ENCODE peak calls at places on chromosomes 1 and 21, in nine cellular contexts. B, G, M, Q, L, T, A, U and N are unnamed samples.

GRCh38 chr1:98741164-98741563 is 79.6 kb downstream of the SNX7 start:
- DNase-seq in B (no peak), G (no peak), M (no peak), Q (no peak), L (no peak), T (no peak), A (no peak), U (no peak), N (no peak)

GRCh38 chr21:46125846-46126301 is 28.0 kb downstream of the COL6A2 start:
- DNase-seq in B (no peak), G (no peak), M (no peak), Q (no peak), L (no peak), T (peak), A (peak), U (no peak), N (no peak)

GRCh38 chr1:177571485-177572076 is 398.3 kb downstream of the SEC16B start:
- DNase-seq in B (no peak), G (no peak), M (no peak), Q (no peak), L (no peak), T (no peak), A (no peak), U (no peak), N (no peak)

GRCh38 chr1:29237906-29238600 is 1.7 kb downstream of the PTPRU start:
- DNase-seq in B (peak), G (peak), M (peak), Q (no peak), L (peak), T (no peak), A (no peak), U (peak), N (no peak)

GRCh38 chr1:36326499-36326898 is 3.1 kb upstream of the EVA1B start:
- DNase-seq in B (no peak), G (no peak), M (peak), Q (no peak), L (no peak), T (no peak), A (no peak), U (no peak), N (no peak)

GRCh38 chr1:213883618-213884017 is 104.2 kb upstream of the PROX1 start:
- DNase-seq in B (no peak), G (no peak), M (no peak), Q (no peak), L (no peak), T (no peak), A (no peak), U (no peak), N (no peak)

GRCh38 chr1:46137901-46138300 is 5.5 kb upstream of the PIK3R3 start:
- DNase-seq in B (peak), G (no peak), M (no peak), Q (no peak), L (peak), T (no peak), A (no peak), U (peak), N (no peak)

GRCh38 chr1:156104065-156104810 is 10.3 kb upstream of the LMNA start:
- DNase-seq in B (peak), G (no peak), M (peak), Q (no peak), L (peak), T (no peak), A (peak), U (peak), N (peak)

GRCh38 chr1:159218846-159219636 is 14.4 kb downstream of the ACKR1 start:
- DNase-seq in B (no peak), G (no peak), M (no peak), Q (no peak), L (no peak), T (no peak), A (no peak), U (no peak), N (no peak)

GRCh38 chr1:88302843-88303486 is 381.1 kb upstream of the PKN2 start:
- DNase-seq in B (peak), G (peak), M (peak), Q (no peak), L (peak), T (no peak), A (no peak), U (peak), N (peak)

GRCh38 chr1:187313115-187313514 is 484.4 kb downstream of the PLA2G4A start:
- DNase-seq in B (no peak), G (no peak), M (no peak), Q (no peak), L (no peak), T (no peak), A (no peak), U (no peak), N (no peak)

GRCh38 chr1:192575499-192576189 is at the start of gene RGS1:
- DNase-seq in B (no peak), G (no peak), M (no peak), Q (peak), L (no peak), T (no peak), A (no peak), U (no peak), N (no peak)

GRCh38 chr1:246462986-246463385 is 44.1 kb downstream of the SMYD3 start:
- DNase-seq in B (no peak), G (no peak), M (no peak), Q (no peak), L (no peak), T (no peak), A (no peak), U (no peak), N (no peak)

GRCh38 chr21:34885125-34885524 is 164.0 kb downstream of the RUNX1 start:
- DNase-seq in B (peak), G (no peak), M (no peak), Q (no peak), L (no peak), T (no peak), A (no peak), U (no peak), N (no peak)

GRCh38 chr1:232868793-232869491 is 63.7 kb downstream of the MAP10 start:
- DNase-seq in B (peak), G (no peak), M (peak), Q (peak), L (peak), T (no peak), A (no peak), U (peak), N (peak)